ENCODE peak calls at places on chromosomes 12 and 14, in five cellular contexts. J, A, X, P and I are unnamed samples.

GRCh38 chr12:116920939-116921338 is 10.2 kb downstream of the FBXW8 start:
- DNase-seq in J (no peak), A (no peak), X (no peak), P (no peak), I (no peak)

GRCh38 chr12:64737539-64737938 is 21.7 kb downstream of the GNS start:
- DNase-seq in J (no peak), A (peak), X (no peak), P (no peak), I (no peak)

GRCh38 chr12:111467092-111467861 is 61.6 kb downstream of the SH2B3 start:
- DNase-seq in J (no peak), A (no peak), X (no peak), P (no peak), I (no peak)

GRCh38 chr14:20391505-20391904 is 21.8 kb downstream of the TEP1 start:
- DNase-seq in J (no peak), A (no peak), X (no peak), P (no peak), I (no peak)

GRCh38 chr12:114762490-114763110 is 78.6 kb upstream of the TBX3 start:
- DNase-seq in J (no peak), A (no peak), X (no peak), P (no peak), I (no peak)

GRCh38 chr14:68234101-68234905 is 414.7 kb downstream of the RAD51B start:
- DNase-seq in J (no peak), A (no peak), X (no peak), P (no peak), I (no peak)

GRCh38 chr12:15200703-15201102 is 20.5 kb downstream of the RERG start:
- DNase-seq in J (no peak), A (no peak), X (no peak), P (no peak), I (no peak)

GRCh38 chr12:108641446-108642268 is 8.0 kb upstream of the SELPLG start:
- DNase-seq in J (no peak), A (no peak), X (no peak), P (no peak), I (no peak)

GRCh38 chr14:61438036-61438435 is 116.7 kb downstream of the PRKCH start:
- DNase-seq in J (no peak), A (no peak), X (no peak), P (no peak), I (no peak)

GRCh38 chr14:85090681-85091080 is 439.3 kb upstream of the FLRT2 start:
- DNase-seq in J (no peak), A (no peak), X (no peak), P (no peak), I (no peak)

GRCh38 chr12:47813491-47814196 is 6.1 kb downstream of the HDAC7 start:
- DNase-seq in J (no peak), A (no peak), X (no peak), P (no peak), I (peak)

GRCh38 chr12:51593539-51593938 is 2.5 kb downstream of the SCN8A start:
- DNase-seq in J (peak), A (no peak), X (no peak), P (no peak), I (no peak)

GRCh38 chr12:94550964-94551363 is 91.3 kb upstream of the CEP83 start:
- DNase-seq in J (no peak), A (no peak), X (no peak), P (no peak), I (no peak)

GRCh38 chr12:74401035-74401434 is 136.6 kb upstream of the ATXN7L3B start:
- DNase-seq in J (no peak), A (peak), X (no peak), P (no peak), I (no peak)

GRCh38 chr14:32217301-32217700 is 14.2 kb upstream of the RNU6-8 start:
- DNase-seq in J (no peak), A (no peak), X (no peak), P (no peak), I (no peak)

GRCh38 chr12:106583578-106584103 is 837 bp downstream of the RFX4 start:
- DNase-seq in J (no peak), A (no peak), X (no peak), P (no peak), I (no peak)

GRCh38 chr12:57181561-57182155 is 34.2 kb upstream of the LRP1-AS start:
- DNase-seq in J (no peak), A (no peak), X (no peak), P (no peak), I (no peak)

GRCh38 chr14:53946404-53947400 is 9.9 kb downstream of the BMP4 start:
- DNase-seq in J (no peak), A (no peak), X (no peak), P (no peak), I (no peak)

GRCh38 chr12:54147186-54147585 is 41.6 kb downstream of the SMUG1 start:
- DNase-seq in J (no peak), A (no peak), X (no peak), P (peak), I (no peak)

GRCh38 chr14:66281036-66281776 is 205.0 kb upstream of the CCDC196 start:
- DNase-seq in J (no peak), A (no peak), X (no peak), P (no peak), I (no peak)

GRCh38 chr12:11949738-11950403 is 120.9 kb upstream of the BCL2L14 start:
- DNase-seq in J (peak), A (no peak), X (no peak), P (no peak), I (no peak)

GRCh38 chr12:132560831-132561783 is 49.3 kb downstream of the LRCOL1 start:
- DNase-seq in J (peak), A (peak), X (peak), P (no peak), I (peak)

GRCh38 chr14:90487031-90487430 is 90.2 kb downstream of the CALM1 start:
- DNase-seq in J (no peak), A (no peak), X (no peak), P (peak), I (no peak)

GRCh38 chr14:95033851-95034622 is 123.3 kb downstream of the DICER1 start:
- DNase-seq in J (no peak), A (no peak), X (no peak), P (no peak), I (no peak)

GRCh38 chr12:106345739-106346138 is 11.8 kb upstream of the POLR3B start:
- DNase-seq in J (peak), A (peak), X (no peak), P (no peak), I (no peak)

GRCh38 chr14:51395361-51395849 is 155.4 kb downstream of the TMX1 start:
- DNase-seq in J (peak), A (no peak), X (no peak), P (no peak), I (no peak)

GRCh38 chr12:93427779-93428564 is 13.8 kb downstream of the UBE2N start:
- DNase-seq in J (no peak), A (no peak), X (no peak), P (no peak), I (no peak)

GRCh38 chr12:109951136-109951535 is 45.0 kb downstream of the GIT2 start:
- DNase-seq in J (peak), A (peak), X (no peak), P (no peak), I (no peak)

GRCh38 chr14:105507247-105507646 is 16.2 kb downstream of the TEDC1 start:
- DNase-seq in J (no peak), A (no peak), X (peak), P (no peak), I (no peak)

GRCh38 chr12:4959381-4959780 is 49.7 kb downstream of the KCNA1 start:
- DNase-seq in J (no peak), A (no peak), X (no peak), P (no peak), I (no peak)

GRCh38 chr12:6927379-6927991 is at the start of gene ATN1:
- DNase-seq in J (peak), A (no peak), X (peak), P (no peak), I (peak)

GRCh38 chr12:67633024-67633423 is 15.5 kb upstream of the DYRK2 start:
- DNase-seq in J (no peak), A (no peak), X (no peak), P (no peak), I (no peak)

GRCh38 chr14:55389330-55389729 is 22.3 kb downstream of the ATG14 start:
- DNase-seq in J (no peak), A (no peak), X (no peak), P (no peak), I (no peak)

GRCh38 chr12:68319988-68320623 is 12.1 kb downstream of the MDM1 start:
- DNase-seq in J (no peak), A (no peak), X (no peak), P (no peak), I (no peak)

GRCh38 chr12:25833657-25834056 is 124.8 kb upstream of the RASSF8 start:
- DNase-seq in J (no peak), A (no peak), X (no peak), P (no peak), I (no peak)

GRCh38 chr12:7970475-7971252 is 34.7 kb upstream of the SLC2A3 start:
- DNase-seq in J (peak), A (peak), X (peak), P (peak), I (peak)
- TF ChIP-seq CTCF in J (no peak), A (no peak), X (peak), P (no peak), I (no peak)

DNA sequence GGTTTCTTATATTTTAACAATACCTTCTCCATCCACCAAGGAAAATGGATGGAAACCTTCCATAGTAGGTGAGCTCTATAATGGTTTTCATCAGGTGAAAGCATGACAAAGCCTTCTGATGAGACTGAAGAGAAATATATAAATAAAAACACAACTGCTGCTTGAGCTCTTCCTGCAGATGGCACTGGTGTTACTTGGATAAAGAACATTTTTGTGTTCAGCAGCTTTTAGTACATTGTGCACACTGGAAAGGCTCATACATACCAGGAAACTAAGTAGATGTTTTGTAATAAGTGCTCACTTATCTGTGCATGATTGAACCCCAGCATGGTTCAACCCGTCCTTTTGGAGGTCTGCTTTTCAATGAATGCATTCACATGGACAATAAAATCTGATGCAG is 357.3 kb upstream of the MIS18BP1 start:
- DNase-seq in J (no peak), A (no peak), X (no peak), P (no peak), I (no peak)
- TF ChIP-seq CTCF in J (peak), A (no peak), X (no peak), P (peak), I (no peak)

GRCh38 chr14:97299661-97300060 is 502.5 kb downstream of the VRK1 start:
- DNase-seq in J (no peak), A (no peak), X (no peak), P (no peak), I (no peak)
- TF ChIP-seq CTCF in J (no peak), A (peak), X (no peak), P (no peak), I (no peak)

DNA sequence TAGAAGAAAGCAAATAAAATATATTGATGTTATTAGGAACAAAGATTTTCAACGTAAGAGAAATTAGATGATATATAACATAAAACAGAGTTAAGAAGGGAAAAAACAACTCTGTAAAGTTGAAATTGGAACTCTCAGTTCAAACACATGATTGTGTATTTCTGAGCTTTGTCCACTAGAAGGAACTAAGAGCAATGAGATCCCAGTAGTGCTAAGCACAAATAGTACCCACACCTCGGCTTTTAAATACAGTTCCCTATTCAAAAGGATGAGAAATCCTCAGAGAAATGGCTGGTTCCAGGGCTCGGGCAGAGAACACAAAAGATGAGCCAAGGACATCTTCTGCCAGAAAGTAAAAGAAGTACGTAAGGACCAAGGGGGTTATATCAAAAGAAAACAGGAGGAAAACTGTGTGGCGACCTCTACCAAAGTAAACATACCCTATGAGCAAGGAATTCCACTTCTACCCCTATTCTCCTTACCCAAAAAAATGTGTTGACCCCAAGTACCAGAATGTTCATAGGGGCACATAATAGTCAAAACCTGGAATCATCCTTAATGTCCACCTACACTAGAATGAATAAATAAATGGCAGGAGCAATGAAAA is 96.6 kb downstream of the SPTSSA start:
- DNase-seq in J (no peak), A (no peak), X (no peak), P (no peak), I (no peak)
- TF ChIP-seq CTCF in J (no peak), A (no peak), X (no peak), P (peak), I (no peak)

GRCh38 chr12:119642986-119643385 is 24.9 kb upstream of the PRKAB1 start:
- DNase-seq in J (no peak), A (no peak), X (no peak), P (no peak), I (no peak)
- TF ChIP-seq CTCF in J (peak), A (peak), X (no peak), P (no peak), I (no peak)

DNA sequence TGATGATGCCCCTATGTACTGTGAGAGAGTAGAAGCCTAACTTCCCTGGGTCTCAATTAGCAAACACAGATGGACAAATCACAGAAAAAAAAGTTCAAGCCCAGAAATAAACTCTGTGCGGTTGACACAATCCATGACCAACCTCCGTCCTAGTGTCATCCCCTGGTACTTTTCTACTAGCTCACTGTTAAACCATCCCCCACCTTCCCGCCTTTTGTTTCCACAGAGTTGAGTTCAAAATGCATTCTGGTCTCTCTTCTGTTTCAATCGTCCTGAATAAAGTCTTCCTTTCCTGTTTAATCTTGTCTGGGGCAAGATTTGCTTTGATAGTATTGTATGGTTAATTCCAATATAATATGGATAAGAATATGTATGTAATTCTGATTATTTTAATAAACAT is 199.9 kb downstream of the SLC6A15 start:
- DNase-seq in J (no peak), A (no peak), X (no peak), P (no peak), I (no peak)
- TF ChIP-seq CTCF in J (no peak), A (no peak), X (no peak), P (no peak), I (no peak)

DNA sequence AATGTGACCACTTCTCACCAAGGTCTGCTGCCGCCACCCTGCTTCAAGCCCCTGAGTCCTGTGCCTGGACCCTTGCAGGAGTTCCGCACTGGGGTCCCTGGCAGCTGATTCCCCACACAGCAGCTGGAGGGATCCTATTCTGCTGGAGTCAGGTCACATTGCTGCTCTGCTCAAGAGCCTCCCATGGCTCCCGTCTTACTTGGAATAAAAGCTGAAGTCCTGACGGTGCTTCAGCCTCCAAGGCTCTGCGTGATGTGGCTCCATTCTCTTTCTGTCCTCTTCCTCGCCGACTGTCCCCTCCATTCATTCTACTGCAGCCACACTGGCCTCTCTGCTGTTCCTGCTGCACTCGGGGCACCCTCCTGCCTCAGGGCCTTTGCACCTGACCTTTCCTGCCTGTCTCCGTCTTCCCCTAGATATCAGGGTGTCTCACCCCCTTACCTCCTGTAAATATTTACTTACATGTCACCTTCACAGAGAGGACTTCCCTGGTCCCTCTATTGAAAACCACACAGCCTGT is 7.6 kb upstream of the SDSL start:
- DNase-seq in J (no peak), A (no peak), X (no peak), P (peak), I (no peak)
- TF ChIP-seq CTCF in J (no peak), A (no peak), X (no peak), P (no peak), I (no peak)